ENCODE peak calls at places on chromosomes 3 and 15, in five cellular contexts. R, P, L, B and N are unnamed samples.

GRCh38 chr15:98884894-98885293 is 122.7 kb downstream of the PGPEP1L start:
- DNase-seq in R (no peak), P (no peak), L (no peak), B (no peak), N (no peak)

GRCh38 chr3:149299938-149300791 is 33.3 kb downstream of the TM4SF18 start:
- DNase-seq in R (peak), P (no peak), L (peak), B (peak), N (peak)

GRCh38 chr3:54712539-54712938 is 215.3 kb downstream of the LRTM1 start:
- DNase-seq in R (no peak), P (no peak), L (no peak), B (no peak), N (no peak)

GRCh38 chr15:71334434-71334833 is 219.2 kb downstream of the THSD4 start:
- DNase-seq in R (no peak), P (no peak), L (no peak), B (no peak), N (no peak)

GRCh38 chr3:65820600-65820999 is 218.1 kb downstream of the MAGI1 start:
- DNase-seq in R (no peak), P (no peak), L (no peak), B (no peak), N (no peak)

GRCh38 chr3:64067510-64068346 is 44.4 kb upstream of the PSMD6 start:
- DNase-seq in R (no peak), P (no peak), L (no peak), B (no peak), N (no peak)

GRCh38 chr3:66297917-66298316 is 77.1 kb downstream of the SLC25A26 start:
- DNase-seq in R (no peak), P (no peak), L (no peak), B (no peak), N (peak)

GRCh38 chr3:140898340-140899180 is 43.1 kb upstream of the SLC25A36 start:
- DNase-seq in R (peak), P (peak), L (peak), B (peak), N (peak)

GRCh38 chr15:59242649-59243048 is 36.0 kb downstream of the LDHAL6B start:
- DNase-seq in R (no peak), P (no peak), L (no peak), B (no peak), N (no peak)

GRCh38 chr3:39168156-39168780 is 14.9 kb upstream of the CSRNP1 start:
- DNase-seq in R (no peak), P (no peak), L (no peak), B (no peak), N (no peak)

GRCh38 chr3:58013973-58014649 is 5.9 kb downstream of the FLNB start:
- DNase-seq in R (peak), P (no peak), L (no peak), B (no peak), N (peak)

GRCh38 chr3:45462522-45463262 is 74.3 kb downstream of the LARS2 start:
- DNase-seq in R (no peak), P (no peak), L (no peak), B (no peak), N (no peak)

GRCh38 chr15:68715111-68715510 is 105.6 kb downstream of the ANP32A start:
- DNase-seq in R (no peak), P (no peak), L (no peak), B (no peak), N (no peak)

GRCh38 chr3:157104521-157104920 is 55.4 kb downstream of the CCNL1 start:
- DNase-seq in R (no peak), P (no peak), L (no peak), B (no peak), N (no peak)

GRCh38 chr3:186209810-186210752 is 101.2 kb upstream of the ETV5 start:
- DNase-seq in R (peak), P (no peak), L (no peak), B (no peak), N (peak)

GRCh38 chr3:139319428-139320402 is 24.1 kb upstream of the MRPS22 start:
- DNase-seq in R (peak), P (peak), L (no peak), B (no peak), N (no peak)

GRCh38 chr15:65434201-65434600 is 11.5 kb upstream of the IGDCC4 start:
- DNase-seq in R (no peak), P (no peak), L (no peak), B (no peak), N (no peak)

GRCh38 chr15:66502491-66502890 is 2.2 kb downstream of the RPL4 start:
- DNase-seq in R (no peak), P (no peak), L (no peak), B (no peak), N (no peak)

GRCh38 chr3:101854608-101855304 is 5.4 kb downstream of the NFKBIZ start:
- DNase-seq in R (peak), P (no peak), L (no peak), B (no peak), N (no peak)

GRCh38 chr3:164779816-164780215 is 298.5 kb downstream of the SI start:
- DNase-seq in R (no peak), P (peak), L (no peak), B (no peak), N (no peak)